ENCODE peak calls at places on chromosomes 6 and 20, in six cellular contexts. C, Z, V, J, W and G are unnamed samples.

GRCh38 chr20:10761232-10761631 is 87.4 kb upstream of the JAG1 start:
- DNase-seq in J (no peak), V (no peak), C (no peak), W (no peak), Z (no peak), G (no peak)

GRCh38 chr6:114090626-114091025 is 119.7 kb upstream of the HDAC2 start:
- DNase-seq in W (no peak), Z (no peak), V (no peak), C (no peak), J (no peak), G (no peak)

GRCh38 chr6:42460892-42461291 is 9.2 kb upstream of the TRERF1 start:
- DNase-seq in Z (no peak), W (no peak), J (no peak), C (no peak), V (no peak), G (no peak)

GRCh38 chr20:35049776-35050352 is 42.7 kb downstream of the TRPC4AP start:
- DNase-seq in V (no peak), Z (no peak), C (no peak), J (no peak), W (no peak), G (no peak)

GRCh38 chr6:55255061-55255571 is 72.2 kb upstream of the GFRAL start:
- DNase-seq in C (no peak), V (no peak), J (no peak), Z (no peak), W (no peak), G (no peak)

GRCh38 chr6:125835221-125835744 is 44.5 kb downstream of the NCOA7 start:
- DNase-seq in C (no peak), V (no peak), W (no peak), J (peak; percentile 72), Z (no peak), G (no peak)

GRCh38 chr6:20678831-20679352 is 144.6 kb downstream of the CDKAL1 start:
- DNase-seq in Z (no peak), W (no peak), C (no peak), V (no peak), J (no peak), G (no peak)

GRCh38 chr20:58684291-58684690 is 8.3 kb upstream of the NPEPL1 start:
- DNase-seq in C (no peak), V (no peak), J (no peak), W (no peak), Z (no peak), G (no peak)

GRCh38 chr6:111985202-111985731 is 68.6 kb upstream of the CCN6 start:
- DNase-seq in V (no peak), W (no peak), C (peak; percentile 95), J (no peak), Z (no peak), G (no peak)

GRCh38 chr20:16530201-16530681 is 43.0 kb downstream of the KIF16B start:
- DNase-seq in V (no peak), Z (peak; percentile 62), J (no peak), C (peak; percentile 83), W (no peak), G (no peak)

GRCh38 chr20:9360427-9360826 is 154.0 kb upstream of the LAMP5 start:
- DNase-seq in Z (no peak), V (no peak), W (no peak), C (no peak), J (no peak), G (no peak)

GRCh38 chr6:145887969-145888368 is 73.4 kb upstream of the FBXO30 start:
- DNase-seq in V (no peak), W (no peak), C (no peak), J (peak; percentile 63), Z (no peak), G (no peak)

GRCh38 chr6:30818426-30818841 is 65.9 kb upstream of the DDR1 start:
- DNase-seq in V (no peak), C (no peak), J (no peak), Z (no peak), W (no peak), G (no peak)

GRCh38 chr20:3311623-3312022 is 72.6 kb upstream of the SLC4A11 start:
- DNase-seq in C (no peak), W (no peak), V (no peak), Z (peak; percentile 30), J (no peak), G (no peak)

GRCh38 chr6:72386324-72386723 is 235.5 kb upstream of the KCNQ5 start:
- DNase-seq in V (no peak), J (no peak), Z (no peak), W (no peak), C (no peak), G (no peak)

GRCh38 chr6:3786131-3786530 is 34.6 kb upstream of the PXDC1 start:
- DNase-seq in Z (no peak), J (no peak), C (no peak), V (no peak), W (no peak), G (no peak)

GRCh38 chr6:136753624-136754023 is 38.7 kb downstream of the MAP3K5 start:
- DNase-seq in J (no peak), W (no peak), V (peak; percentile 75), C (no peak), Z (no peak), G (no peak)

DNA sequence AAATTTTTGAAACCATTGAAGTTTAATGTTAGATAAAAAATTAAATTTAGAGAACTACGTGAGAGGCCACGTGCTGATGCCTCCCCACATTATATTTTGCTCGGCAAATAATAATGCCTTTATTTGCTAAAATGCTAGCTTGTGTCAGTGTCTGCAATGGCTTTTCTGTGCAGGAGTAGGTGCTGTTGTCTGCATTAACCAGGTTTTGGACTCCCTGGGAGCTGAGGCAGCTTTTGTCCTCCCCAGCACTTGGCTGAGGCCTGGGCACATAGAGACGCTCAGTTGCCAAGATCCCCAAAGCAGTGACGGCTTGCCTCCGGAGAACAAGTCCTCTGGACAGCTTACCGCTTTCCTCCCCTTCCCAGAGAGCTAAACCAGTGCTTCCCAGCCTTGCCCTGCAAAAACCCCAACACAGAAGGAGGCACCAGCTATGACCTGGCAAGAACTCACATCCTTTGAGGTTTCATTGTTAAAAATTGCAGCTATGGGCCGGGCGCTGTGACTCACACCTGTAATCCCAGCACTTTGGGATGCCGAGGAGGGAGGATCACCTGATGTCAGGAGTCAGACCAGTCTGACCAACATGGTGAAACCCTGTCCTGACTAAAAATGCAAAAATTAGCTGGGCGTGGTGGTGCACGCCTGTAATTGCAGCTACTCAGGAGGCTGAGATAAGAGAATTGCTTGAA is 59.9 kb downstream of the KAT14 start:
- DNase-seq in V (no peak), J (no peak), Z (no peak), C (peak; percentile 71), W (no peak), G (no peak)
- TF ChIP-seq CTCF in V (no peak), J (no peak), Z (no peak), C (peak; percentile 57), W (no peak), G (no peak)

GRCh38 chr6:25586927-25587326 is 65.1 kb upstream of the SCGN start:
- DNase-seq in W (no peak), Z (no peak), C (no peak), J (no peak), V (no peak), G (no peak)
- H3K4me3 ChIP-seq in W (no peak overlapping the region), Z (no peak overlapping the region), C (no peak overlapping the region), J (no peak overlapping the region), V (no peak overlapping the region), G (no peak overlapping the region)

GRCh38 chr20:1375515-1375914 is 17.3 kb downstream of the FKBP1A start:
- DNase-seq in V (no peak), W (no peak), Z (no peak), C (no peak), J (no peak), G (no peak)

GRCh38 chr20:1374246-1374645 is 18.6 kb downstream of the FKBP1A start:
- DNase-seq in Z (no peak), W (no peak), V (no peak), J (no peak), C (no peak), G (no peak)

GRCh38 chr20:1373036-1373435 is 19.8 kb downstream of the FKBP1A start:
- DNase-seq in W (no peak), Z (no peak), V (no peak), C (no peak), J (no peak), G (no peak)

GRCh38 chr20:1371830-1372539 is 20.9 kb downstream of the FKBP1A start:
- DNase-seq in J (no peak), Z (no peak), W (no peak), V (no peak), C (no peak), G (no peak)

GRCh38 chr20:1373614-1374013 is 19.2 kb downstream of the FKBP1A start:
- DNase-seq in C (no peak), V (no peak), J (no peak), W (no peak), Z (no peak), G (no peak)
- TF ChIP-seq POLR2A in C (no peak), V (no peak), J (no peak), W (no peak), Z (no peak), G (no peak)

GRCh38 chr20:23264545-23264944 is 86.0 kb upstream of the NXT1 start:
- DNase-seq in W (no peak), Z (no peak), V (peak; percentile 34), J (no peak), C (no peak), G (no peak)
- TF ChIP-seq CTCF in W (no peak), Z (no peak), V (no peak), J (no peak), C (no peak), G (no peak)

DNA sequence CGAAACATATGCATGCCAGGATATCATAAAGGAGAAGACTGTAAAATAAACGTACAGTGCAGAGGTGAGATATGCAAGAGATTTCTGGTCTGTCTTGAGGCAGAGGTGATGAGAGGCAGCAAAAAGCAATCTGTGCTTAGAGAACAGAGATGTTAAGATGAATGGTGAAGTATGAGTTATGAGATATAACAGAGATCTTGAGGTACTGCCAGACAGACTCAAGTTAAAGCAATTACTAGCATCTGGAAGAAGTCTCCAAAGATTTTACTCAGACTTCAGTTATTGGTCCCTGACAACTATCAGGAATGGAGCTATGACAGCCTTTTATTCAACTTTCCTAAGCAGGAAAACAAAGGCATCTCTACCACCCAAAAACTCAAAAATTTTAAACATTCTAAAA is 122.8 kb upstream of the DST start:
- DNase-seq in V (no peak), J (no peak), C (no peak), W (no peak), Z (no peak), G (no peak)
- H3K4me3 ChIP-seq in V (no peak overlapping the region), J (no peak overlapping the region), C (no peak overlapping the region), W (no peak overlapping the region), Z (no peak overlapping the region), G (no peak overlapping the region)

DNA sequence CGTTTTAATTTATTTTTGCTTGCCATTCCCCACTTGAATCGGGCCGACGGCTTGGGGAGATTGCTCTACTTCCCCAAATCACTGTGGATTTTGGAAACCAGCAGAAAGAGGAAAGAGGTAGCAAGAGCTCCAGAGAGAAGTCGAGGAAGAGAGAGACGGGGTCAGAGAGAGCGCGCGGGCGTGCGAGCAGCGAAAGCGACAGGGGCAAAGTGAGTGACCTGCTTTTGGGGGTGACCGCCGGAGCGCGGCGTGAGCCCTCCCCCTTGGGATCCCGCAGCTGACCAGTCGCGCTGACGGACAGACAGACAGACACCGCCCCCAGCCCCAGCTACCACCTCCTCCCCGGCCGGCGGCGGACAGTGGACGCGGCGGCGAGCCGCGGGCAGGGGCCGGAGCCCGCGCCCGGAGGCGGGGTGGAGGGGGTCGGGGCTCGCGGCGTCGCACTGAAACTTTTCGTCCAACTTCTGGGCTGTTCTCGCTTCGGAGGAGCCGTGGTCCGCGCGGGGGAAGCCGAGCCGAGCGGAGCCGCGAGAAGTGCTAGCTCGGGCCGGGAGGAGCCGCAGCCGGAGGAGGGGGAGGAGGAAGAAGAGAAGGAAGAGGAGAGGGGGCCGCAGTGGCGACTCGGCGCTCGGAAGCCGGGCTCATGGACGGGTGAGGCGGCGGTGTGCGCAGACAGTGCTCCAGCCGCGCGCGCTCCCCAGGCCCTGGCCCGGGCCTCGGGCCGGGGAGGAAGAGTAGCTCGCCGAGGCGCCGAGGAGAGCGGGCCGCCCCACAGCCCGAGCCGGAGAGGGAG is 602 bp downstream of the VEGFA start:
- DNase-seq in C (no peak), Z (peak; percentile 63), V (peak; percentile 89), J (peak; percentile 83), W (no peak), G (peak; percentile 89)
- TF ChIP-seq POLR2A in C (no peak), Z (no peak), V (no peak), J (peak; percentile 8), W (no peak), G (peak; percentile 36)